ENCODE peak calls at places on chromosomes 1 and 21, in six cellular contexts. M, W, J, K, L and U are unnamed samples. For H3K4me1, the result is how much of the 10 kb centered on the place peaks cover.

GRCh38 chr1:38804062-38804886 is 55.3 kb downstream of the RRAGC start:
- DNase-seq in K (no peak), M (no peak), W (no peak), J (no peak), L (no peak), U (no peak)

GRCh38 chr1:100767176-100767876 is 47.8 kb downstream of the VCAM1 start:
- DNase-seq in L (no peak), W (no peak), J (no peak), K (no peak), M (no peak), U (no peak)

GRCh38 chr1:112337028-112337531 is 58.9 kb upstream of the CTTNBP2NL start:
- DNase-seq in L (peak), M (peak), K (peak), W (peak), J (no peak), U (peak)

GRCh38 chr1:65793359-65793732 is 651 bp downstream of the PDE4B start:
- DNase-seq in L (no peak), K (no peak), M (no peak), J (no peak), W (no peak), U (no peak)

GRCh38 chr1:56527548-56528302 is 51.6 kb downstream of the PLPP3 start:
- DNase-seq in J (no peak), L (no peak), W (peak), K (no peak), M (peak), U (no peak)

GRCh38 chr1:156675715-156676311 is 1.4 kb downstream of the NES start:
- DNase-seq in K (no peak), M (no peak), J (no peak), L (no peak), W (peak), U (no peak)

GRCh38 chr21:43919871-43920801 is 55.1 kb downstream of the AGPAT3 start:
- DNase-seq in M (no peak), L (no peak), J (no peak), K (peak), W (no peak), U (no peak)

GRCh38 chr1:202578001-202578500 is 132.2 kb downstream of the SYT2 start:
- DNase-seq in W (no peak), L (no peak), J (no peak), K (no peak), M (no peak), U (no peak)

GRCh38 chr1:248187363-248187762 is 9.7 kb upstream of the OR2M3 start:
- DNase-seq in L (no peak), W (no peak), M (no peak), K (no peak), J (no peak), U (no peak)

GRCh38 chr1:224502459-224503160 is 68.0 kb upstream of the WDR26 start:
- DNase-seq in J (no peak), K (no peak), W (no peak), M (peak), L (peak), U (peak)

GRCh38 chr1:3745590-3746381 is 6.5 kb upstream of the CCDC27 start:
- DNase-seq in M (no peak), J (peak), L (no peak), W (no peak), K (no peak), U (no peak)

GRCh38 chr1:78687914-78688313 is 38.3 kb downstream of the IFI44 start:
- DNase-seq in J (no peak), M (no peak), K (no peak), W (no peak), L (no peak), U (no peak)

GRCh38 chr1:86155807-86156561 is 588 bp downstream of the COL24A1 start:
- DNase-seq in W (peak), M (peak), K (peak), J (peak), L (no peak), U (peak)

GRCh38 chr1:112509005-112509659 is 367 bp downstream of the WNT2B start:
- DNase-seq in W (no peak), K (no peak), M (peak), L (no peak), J (peak), U (no peak)

GRCh38 chr1:47416319-47417128 is 439 bp downstream of the FOXE3 start:
- DNase-seq in J (no peak), M (no peak), L (no peak), W (no peak), K (no peak), U (no peak)

GRCh38 chr1:6495041-6495441 is 3.6 kb upstream of the PLEKHG5 start:
- DNase-seq in J (peak), K (no peak), L (no peak), W (no peak), M (no peak), U (no peak)

GRCh38 chr1:207913951-207914350 is 3.0 kb upstream of the CD34 start:
- DNase-seq in M (no peak), L (no peak), J (no peak), W (no peak), K (no peak), U (no peak)

GRCh38 chr1:43565600-43566360 is 35.1 kb downstream of the PTPRF start:
- DNase-seq in L (peak), M (peak), K (peak), W (peak), J (no peak), U (peak)

GRCh38 chr1:103267893-103268292 is 159.6 kb upstream of the COL11A1 start:
- DNase-seq in J (no peak), K (no peak), L (no peak), W (no peak), M (no peak), U (no peak)

GRCh38 chr1:44647896-44648295 is 26.4 kb downstream of the TMEM53 start:
- DNase-seq in K (no peak), L (no peak), W (no peak), J (no peak), M (no peak), U (no peak)

GRCh38 chr1:51284487-51284954 is 45.8 kb downstream of the TTC39A start:
- DNase-seq in J (no peak), K (peak), L (peak), W (no peak), M (peak), U (no peak)

GRCh38 chr1:51270751-51271150 is 34.7 kb downstream of the RNF11 start:
- DNase-seq in L (no peak), K (no peak), M (no peak), J (no peak), W (no peak), U (no peak)

GRCh38 chr21:45365608-45366241 is 39.2 kb upstream of the COL18A1 start:
- DNase-seq in J (no peak), L (no peak), K (no peak), W (no peak), M (peak), U (no peak)

GRCh38 chr1:31742462-31743212 is 21.5 kb downstream of the ADGRB2 start:
- DNase-seq in J (no peak), L (no peak), K (no peak), M (no peak), W (no peak), U (no peak)

GRCh38 chr1:182552527-182552926 is 36.5 kb downstream of the RNASEL start:
- DNase-seq in W (no peak), L (no peak), K (no peak), J (no peak), M (no peak), U (no peak)

GRCh38 chr1:207433435-207433834 is 20.7 kb upstream of the CR2 start:
- DNase-seq in J (no peak), L (no peak), K (no peak), W (no peak), M (no peak), U (no peak)

GRCh38 chr21:43727571-43728466 is 8.9 kb downstream of the PDXK start:
- DNase-seq in J (no peak), M (peak), L (peak), W (peak), K (peak), U (no peak)

GRCh38 chr1:36708587-36708986 is 225.9 kb upstream of the CSF3R start:
- DNase-seq in J (no peak), M (no peak), K (no peak), L (no peak), W (no peak), U (peak)

GRCh38 chr1:10914056-10914455 is 98.4 kb upstream of the TARDBP start:
- DNase-seq in M (no peak), J (no peak), W (no peak), L (no peak), K (peak), U (no peak)

GRCh38 chr1:103496014-103496635 is 29.4 kb upstream of the RNPC3 start:
- DNase-seq in M (no peak), L (no peak), J (no peak), K (no peak), W (no peak), U (no peak)

GRCh38 chr1:152141971-152142584 is 16.9 kb downstream of the RPTN start:
- DNase-seq in J (peak), K (no peak), M (peak), L (peak), W (no peak), U (no peak)

GRCh38 chr1:107776898-107777663 is 187.9 kb downstream of the VAV3 start:
- DNase-seq in L (no peak), K (no peak), M (no peak), W (no peak), J (no peak), U (no peak)

GRCh38 chr1:85372683-85373446 is 92.1 kb downstream of the DDAH1 start:
- DNase-seq in L (no peak), K (no peak), J (no peak), W (no peak), M (no peak), U (no peak)

GRCh38 chr1:54407201-54407956 is 1.2 kb upstream of the SSBP3 start:
- DNase-seq in K (peak), L (peak), J (peak), W (peak), M (peak), U (peak)
- TF ChIP-seq POLR2A in K (no peak), L (no peak), J (no peak), W (peak), M (no peak), U (no peak)

GRCh38 chr1:70210820-70211219 is 5.4 kb upstream of the LRRC40 start:
- DNase-seq in L (no peak), M (no peak), K (no peak), J (no peak), W (no peak), U (no peak)

GRCh38 chr1:70205076-70205436 is 323 bp downstream of the LRRC40 start:
- DNase-seq in L (no peak), W (no peak), K (no peak), M (no peak), J (no peak), U (peak)

GRCh38 chr1:70207492-70207891 is 2.1 kb upstream of the LRRC40 start:
- DNase-seq in K (no peak), J (no peak), W (no peak), M (no peak), L (no peak), U (no peak)

GRCh38 chr1:70205437-70206118 is at the start of gene LRRC40:
- DNase-seq in J (peak), L (peak), M (peak), K (peak), W (peak), U (peak)

DNA sequence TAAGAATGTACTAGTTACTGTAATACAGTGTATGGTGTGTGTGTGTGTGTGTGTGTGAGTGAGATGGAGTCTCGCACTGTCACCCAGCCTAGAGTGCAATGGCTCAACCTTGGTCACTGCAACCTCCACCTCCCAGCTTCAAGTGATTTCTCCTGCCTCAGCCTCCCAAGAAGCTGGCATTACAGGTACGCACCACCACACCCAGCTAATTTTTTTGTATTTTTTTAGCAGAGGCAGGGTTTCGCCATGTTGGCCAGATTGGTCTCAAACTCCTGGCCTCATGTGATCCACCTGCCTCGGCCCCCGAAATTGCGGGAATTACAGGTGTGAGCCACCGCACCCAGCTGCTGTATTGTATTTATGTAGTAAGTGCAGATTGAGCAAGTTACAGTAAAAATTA is 2.9 kb upstream of the LRRC40 start:
- DNase-seq in W (no peak), M (no peak), L (no peak), K (no peak), J (no peak), U (no peak)
- H3K4me1 ChIP-seq in W (under half), M (under half), L (under half), K (under half), J (under half), U (under half)

DNA sequence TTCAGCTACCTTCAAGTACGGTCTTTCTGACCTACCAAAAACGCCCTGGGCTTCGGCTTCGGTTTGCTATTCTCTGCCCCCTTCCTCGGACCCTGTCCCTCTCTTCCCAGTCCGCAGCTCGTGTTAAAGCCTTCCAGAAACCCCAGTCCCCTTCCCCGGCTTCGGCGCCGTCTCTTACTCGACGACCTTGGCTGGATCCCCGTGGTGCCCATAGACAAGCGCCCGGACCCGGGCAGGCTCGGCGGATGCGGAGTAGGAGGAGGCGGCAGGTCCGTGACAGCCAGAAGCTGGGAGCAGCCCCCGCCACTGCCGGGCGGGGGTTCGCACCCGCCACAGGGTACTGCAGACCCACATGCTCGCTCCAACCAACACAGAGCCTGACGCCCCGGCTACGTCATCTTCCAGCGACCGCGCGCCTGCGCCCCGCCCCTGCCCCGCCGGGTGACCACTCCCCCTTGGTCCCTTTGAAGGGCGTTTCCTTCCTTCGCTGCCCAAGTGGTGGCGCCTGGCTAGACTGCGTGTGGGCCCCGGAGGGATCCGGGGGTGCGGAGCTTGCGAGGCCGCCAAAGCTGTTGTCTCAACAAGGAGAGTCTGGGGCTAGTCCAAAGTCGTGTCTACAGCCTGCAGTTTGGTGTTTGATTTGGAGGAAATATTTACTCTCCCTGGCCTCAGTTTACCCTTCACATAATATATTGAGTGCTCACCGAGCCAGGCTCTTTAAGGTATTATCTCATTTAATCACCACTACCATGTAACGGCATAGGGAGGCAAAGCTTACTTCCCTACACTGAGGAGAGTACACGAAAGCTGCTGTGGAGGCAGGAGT is at the start of gene MECR:
- DNase-seq in M (peak), L (peak), W (peak), K (peak), J (peak), U (peak)
- TF ChIP-seq POLR2A in M (peak), L (no peak), W (peak), K (no peak), J (peak), U (peak)

GRCh38 chr1:226940806-226941067 is 643 bp downstream of the COQ8A start:
- DNase-seq in L (no peak), W (no peak), M (no peak), K (no peak), J (no peak), U (no peak)

GRCh38 chr1:226943927-226944326 is 3.8 kb downstream of the COQ8A start:
- DNase-seq in W (no peak), K (no peak), L (no peak), J (no peak), M (no peak), U (no peak)

GRCh38 chr1:226945106-226945857 is 5.2 kb downstream of the COQ8A start:
- DNase-seq in J (no peak), M (peak), W (no peak), L (peak), K (no peak), U (no peak)

GRCh38 chr1:226942392-226942791 is 2.3 kb downstream of the COQ8A start:
- DNase-seq in K (no peak), W (no peak), M (no peak), J (no peak), L (no peak), U (no peak)

GRCh38 chr1:226943156-226943555 is 3.1 kb downstream of the COQ8A start:
- DNase-seq in J (no peak), W (no peak), L (no peak), M (no peak), K (no peak), U (no peak)
- H3K4me1 ChIP-seq in J (half or more), W (under half), L (half or more), M (half or more), K (half or more), U (half or more)

GRCh38 chr1:155120253-155120652 is 7.4 kb upstream of the EFNA1 start:
- DNase-seq in K (no peak), M (no peak), W (no peak), J (no peak), L (no peak), U (no peak)
- TF ChIP-seq POLR2A in K (no peak), M (no peak), W (no peak), J (no peak), L (no peak), U (no peak)

DNA sequence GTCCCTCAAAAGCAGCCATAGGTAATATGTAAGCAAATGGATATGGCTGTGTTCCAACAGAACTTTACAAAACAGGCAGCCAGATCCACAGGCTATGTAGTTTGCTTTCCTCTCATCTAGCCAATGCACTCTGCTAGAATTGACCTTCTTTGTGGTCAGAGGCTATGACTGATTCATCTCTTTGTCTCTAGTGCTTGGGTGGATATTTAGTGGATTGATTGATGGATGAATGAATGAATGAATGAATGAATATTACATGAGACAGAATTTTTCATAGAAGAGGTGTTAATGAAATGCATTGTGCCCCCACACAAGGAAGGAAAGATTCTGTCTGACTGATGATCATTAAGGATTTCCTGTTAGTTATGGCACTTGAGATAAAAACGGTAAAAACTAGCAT is 50.6 kb upstream of the ZYG11A start:
- DNase-seq in M (no peak), L (no peak), J (no peak), W (no peak), K (no peak), U (no peak)
- H3K4me1 ChIP-seq in M (under half), L (under half), J (under half), W (under half), K (under half), U (under half)

GRCh38 chr1:201094829-201095228 is 17.4 kb downstream of the CACNA1S start:
- DNase-seq in L (no peak), W (no peak), J (no peak), M (no peak), K (no peak), U (no peak)

GRCh38 chr1:201093962-201094361 is 18.3 kb downstream of the CACNA1S start:
- DNase-seq in W (no peak), M (no peak), K (no peak), J (no peak), L (no peak), U (no peak)

GRCh38 chr1:201093561-201093960 is 18.7 kb downstream of the CACNA1S start:
- DNase-seq in K (no peak), W (no peak), L (no peak), M (no peak), J (no peak), U (no peak)

GRCh38 chr1:201096977-201097856 is 15.0 kb downstream of the CACNA1S start:
- DNase-seq in M (no peak), J (no peak), L (no peak), W (no peak), K (no peak), U (no peak)

GRCh38 chr1:201095581-201096531 is 16.4 kb downstream of the CACNA1S start:
- DNase-seq in W (no peak), K (no peak), L (no peak), M (no peak), J (no peak), U (no peak)
- TF ChIP-seq POLR2A in W (no peak), K (no peak), L (no peak), M (no peak), J (no peak), U (no peak)

DNA sequence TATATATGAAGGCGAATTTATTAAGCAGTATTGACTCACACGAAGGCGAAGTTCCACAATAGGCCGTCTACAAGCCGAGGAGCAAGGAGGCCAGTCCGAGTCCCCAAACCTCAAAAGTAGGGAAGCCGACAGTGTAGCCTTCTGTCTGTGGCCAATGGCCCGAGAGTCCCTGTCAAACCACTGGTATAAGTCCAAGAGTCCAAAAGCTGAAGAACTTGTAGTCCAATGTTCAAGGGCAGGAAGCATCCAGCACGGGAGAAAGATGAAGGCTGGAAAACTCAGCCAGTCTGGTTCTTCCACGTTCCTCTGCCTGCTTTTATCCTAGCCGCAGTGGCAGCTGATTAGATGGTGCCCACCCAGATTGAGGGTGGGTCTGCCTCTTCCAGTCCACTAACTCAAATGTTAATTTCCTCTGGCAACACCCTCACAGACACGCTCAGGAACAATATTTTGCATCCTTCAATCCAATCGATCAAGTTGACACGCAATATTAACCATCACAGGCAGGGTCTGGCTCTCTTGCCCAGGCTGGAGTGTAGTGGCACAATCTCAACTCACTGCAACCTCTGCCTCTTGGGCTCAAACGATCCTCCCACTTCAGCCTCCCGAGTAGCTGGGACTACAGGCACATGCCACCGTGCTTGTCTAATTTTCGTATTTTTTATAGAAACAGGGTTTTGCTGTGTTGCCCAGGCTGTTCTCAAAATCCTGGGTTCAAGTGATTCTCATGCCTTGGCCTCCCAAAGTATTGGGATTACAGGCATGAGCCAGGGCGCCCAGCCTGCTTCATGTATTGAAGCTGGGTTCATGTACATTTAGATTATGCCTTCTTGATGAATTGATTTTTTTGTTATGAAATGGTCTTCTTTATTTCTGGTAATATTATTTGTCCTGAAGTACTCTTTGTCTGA is 85.3 kb downstream of the DHRS3 start:
- DNase-seq in L (no peak), J (no peak), K (no peak), M (no peak), W (no peak), U (peak)
- H3K4me1 ChIP-seq in L (under half), J (under half), K (under half), M (under half), W (under half), U (under half)